ENCODE peak calls at places on chromosomes 5 and 9, in four cellular contexts. Y, T, M and K are unnamed samples.

GRCh38 chr9:71762900-71763653 is 5.2 kb downstream of the CEMIP2 start:
- DNase-seq in M (peak), T (peak), Y (no peak), K (peak)

GRCh38 chr9:3894764-3895163 is 369.0 kb upstream of the RFX3 start:
- DNase-seq in M (peak), Y (no peak), T (peak), K (peak)

GRCh38 chr5:79829260-79829659 is 139.6 kb downstream of the CMYA5 start:
- DNase-seq in Y (no peak), M (no peak), T (no peak), K (no peak)

GRCh38 chr5:40738502-40738901 is 17.3 kb downstream of the TTC33 start:
- DNase-seq in T (no peak), M (no peak), Y (no peak), K (no peak)

GRCh38 chr5:4422247-4422646 is 717.9 kb upstream of the ADAMTS16 start:
- DNase-seq in M (no peak), T (no peak), Y (no peak), K (no peak)

GRCh38 chr9:79007701-79008483 is 563.9 kb upstream of the TLE4 start:
- DNase-seq in M (no peak), Y (no peak), T (no peak), K (no peak)

GRCh38 chr9:18014556-18014955 is 435.7 kb downstream of the SH3GL2 start:
- DNase-seq in Y (no peak), M (no peak), T (peak), K (no peak)

GRCh38 chr5:89421035-89421434 is 538.1 kb upstream of the MEF2C start:
- DNase-seq in T (no peak), M (peak), Y (no peak), K (no peak)

GRCh38 chr5:135140805-135141204 is 106.8 kb upstream of the PITX1 start:
- DNase-seq in M (peak), Y (no peak), T (peak), K (peak)

GRCh38 chr9:84669008-84669292 is 579 bp upstream of the NTRK2 start:
- DNase-seq in Y (no peak), T (no peak), M (peak), K (no peak)

GRCh38 chr9:121612511-121612998 is 38.9 kb upstream of the DAB2IP start:
- DNase-seq in Y (peak), T (no peak), M (no peak), K (no peak)

GRCh38 chr5:177194278-177194677 is 60.7 kb downstream of the NSD1 start:
- DNase-seq in M (peak), T (peak), Y (no peak), K (peak)

GRCh38 chr9:2800385-2801179 is 43.3 kb downstream of the PUM3 start:
- DNase-seq in M (no peak), T (peak), Y (no peak), K (no peak)

GRCh38 chr9:90142580-90142979 is 500.0 kb downstream of the DIRAS2 start:
- DNase-seq in T (peak), M (peak), Y (peak), K (no peak)

GRCh38 chr5:152181461-152181860 is 223.6 kb downstream of the NMUR2 start:
- DNase-seq in T (no peak), Y (no peak), M (no peak), K (no peak)

GRCh38 chr9:84137968-84138367 is 157.4 kb downstream of the RMI1 start:
- DNase-seq in M (no peak), Y (no peak), T (peak), K (no peak)

GRCh38 chr9:86020731-86021130 is 78.6 kb downstream of the GOLM1 start:
- DNase-seq in T (no peak), M (peak), Y (no peak), K (no peak)

GRCh38 chr5:94691947-94692346 is 73.5 kb downstream of the SLF1 start:
- DNase-seq in M (peak), Y (no peak), T (peak), K (peak)

GRCh38 chr9:90839183-90839582 is 37.6 kb downstream of the SYK start:
- DNase-seq in M (no peak), Y (no peak), T (no peak), K (no peak)

GRCh38 chr9:28215921-28216320 is 642.6 kb upstream of the C9orf72 start:
- DNase-seq in Y (no peak), T (no peak), M (no peak), K (no peak)

GRCh38 chr9:86043999-86044398 is 55.4 kb downstream of the GOLM1 start:
- DNase-seq in Y (no peak), T (peak), M (no peak), K (no peak)

GRCh38 chr9:85178486-85178885 is 509.0 kb downstream of the NTRK2 start:
- DNase-seq in T (no peak), M (no peak), Y (no peak), K (no peak)

GRCh38 chr5:175384724-175385552 is 59.0 kb downstream of the DRD1 start:
- DNase-seq in Y (no peak), M (peak), T (no peak), K (no peak)

GRCh38 chr9:38370231-38370630 is 22.3 kb upstream of the ALDH1B1 start:
- DNase-seq in M (no peak), T (no peak), Y (no peak), K (no peak)

GRCh38 chr9:87713278-87713989 is 12.5 kb upstream of the CTSL start:
- DNase-seq in T (peak), M (peak), Y (peak), K (peak)

GRCh38 chr9:32483343-32483742 is 42.7 kb downstream of the RIGI start:
- DNase-seq in T (no peak), Y (no peak), M (no peak), K (no peak)

GRCh38 chr5:135423158-135423925 is 23.8 kb downstream of the DCANP1 start:
- DNase-seq in Y (no peak), T (peak), M (no peak), K (no peak)

GRCh38 chr5:77663081-77663863 is 24.8 kb upstream of the OTP start:
- DNase-seq in Y (no peak), T (no peak), M (no peak), K (no peak)

GRCh38 chr5:179327026-179327735 is 18.1 kb downstream of the ADAMTS2 start:
- DNase-seq in Y (no peak), M (no peak), T (no peak), K (no peak)

GRCh38 chr5:124824637-124825158 is 78.3 kb upstream of the ZNF608 start:
- DNase-seq in Y (no peak), T (peak), M (peak), K (peak)

GRCh38 chr9:37031081-37031480 is 3.0 kb downstream of the PAX5 start:
- DNase-seq in Y (no peak), M (no peak), T (no peak), K (no peak)
- H3K4me3 ChIP-seq in Y (no peak), M (no peak), T (no peak), K (no peak)

GRCh38 chr9:6049798-6050197 is 34.4 kb upstream of the RANBP6 start:
- DNase-seq in M (no peak), Y (no peak), T (peak), K (no peak)
- TF ChIP-seq CTCF in M (peak), Y (no peak), T (peak), K (peak)

GRCh38 chr5:150156033-150156381 is 362 bp upstream of the PDGFRB start:
- DNase-seq in M (no peak), T (no peak), Y (no peak), K (no peak)

GRCh38 chr5:150153957-150154617 is 1.6 kb downstream of the PDGFRB start:
- DNase-seq in Y (no peak), M (peak), T (peak), K (no peak)

GRCh38 chr5:150155258-150156032 is at the start of gene PDGFRB:
- DNase-seq in M (peak), Y (peak), T (peak), K (no peak)

GRCh38 chr5:150153483-150153882 is 2.2 kb downstream of the PDGFRB start:
- DNase-seq in Y (no peak), M (no peak), T (no peak), K (no peak)

DNA sequence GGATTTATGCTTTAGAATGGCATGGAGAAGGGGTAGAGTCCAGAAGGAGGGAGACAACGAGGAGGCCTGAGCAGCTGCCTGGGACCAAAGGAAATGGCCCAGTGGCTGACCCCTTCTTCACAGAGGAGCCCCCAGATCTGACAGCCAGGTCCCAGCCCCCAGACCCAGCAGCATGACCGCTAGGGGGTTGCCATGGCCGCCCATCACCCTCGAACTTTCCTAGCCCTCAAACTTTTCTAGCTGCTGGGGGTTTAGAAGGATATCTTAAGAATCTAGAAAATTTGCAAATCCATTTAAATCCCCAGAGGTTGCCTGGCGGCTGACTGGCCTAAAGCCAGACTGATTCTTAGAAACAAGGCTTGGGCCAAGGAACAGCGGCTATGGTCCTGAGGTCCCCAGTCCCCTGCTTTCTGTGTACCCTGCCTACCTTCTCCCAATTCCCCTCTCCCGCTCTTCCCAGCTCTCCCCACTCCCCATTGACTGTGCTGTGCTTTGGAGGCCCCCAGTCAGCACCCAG is 969 bp downstream of the PDGFRB start:
- DNase-seq in T (no peak), Y (no peak), M (no peak), K (no peak)
- H3K4me3 ChIP-seq in T (peak), Y (peak), M (peak), K (peak)

GRCh38 chr5:150653145-150653761 is 7.8 kb upstream of the MYOZ3 start:
- DNase-seq in M (peak), T (peak), Y (no peak), K (no peak)
- TF ChIP-seq CTCF in M (peak), T (peak), Y (no peak), K (peak)

DNA sequence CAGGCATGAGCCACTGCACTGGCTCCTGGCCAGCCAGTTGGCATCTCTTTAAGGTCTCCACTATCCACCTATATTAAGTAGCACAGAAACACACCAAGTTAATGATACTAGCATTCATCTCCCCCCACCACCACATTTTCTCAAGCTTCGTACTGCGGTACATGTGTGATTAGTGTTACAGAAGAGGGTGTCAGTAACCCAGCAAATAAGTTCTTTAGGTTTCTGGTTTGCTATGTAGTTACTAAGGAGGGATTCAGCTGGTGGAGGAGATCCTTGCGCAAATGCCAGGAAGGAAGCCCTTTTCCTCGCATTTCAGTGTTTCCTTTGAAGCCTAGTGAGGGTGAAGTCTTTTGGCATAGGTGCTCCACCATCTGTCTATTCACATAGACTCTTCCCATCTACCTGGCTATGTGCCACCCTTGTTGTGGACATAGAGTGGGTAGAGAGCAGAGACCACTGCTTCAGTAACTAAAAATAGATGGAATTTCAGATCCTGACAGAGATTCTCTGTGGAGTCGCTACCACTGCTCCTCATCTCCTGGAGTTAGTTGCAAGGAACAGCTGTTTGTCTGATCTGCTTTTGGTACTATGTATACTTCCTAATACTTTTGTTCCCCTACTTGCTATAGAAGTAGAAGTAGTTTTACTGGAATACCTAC is 16.7 kb downstream of the UBE2D2 start:
- DNase-seq in T (no peak), M (no peak), Y (no peak), K (no peak)
- H3K4me3 ChIP-seq in T (no peak), M (no peak), Y (no peak), K (no peak)

GRCh38 chr5:159536166-159536565 is 205.9 kb upstream of the IL12B start:
- DNase-seq in Y (no peak), M (no peak), T (no peak), K (no peak)

GRCh38 chr5:159536626-159537025 is 206.3 kb upstream of the IL12B start:
- DNase-seq in M (no peak), T (no peak), Y (no peak), K (no peak)

GRCh38 chr5:159527546-159527945 is 197.3 kb upstream of the IL12B start:
- DNase-seq in T (no peak), M (no peak), Y (no peak), K (no peak)

GRCh38 chr5:159533197-159533596 is 202.9 kb upstream of the IL12B start:
- DNase-seq in Y (no peak), T (peak), M (peak), K (no peak)

DNA sequence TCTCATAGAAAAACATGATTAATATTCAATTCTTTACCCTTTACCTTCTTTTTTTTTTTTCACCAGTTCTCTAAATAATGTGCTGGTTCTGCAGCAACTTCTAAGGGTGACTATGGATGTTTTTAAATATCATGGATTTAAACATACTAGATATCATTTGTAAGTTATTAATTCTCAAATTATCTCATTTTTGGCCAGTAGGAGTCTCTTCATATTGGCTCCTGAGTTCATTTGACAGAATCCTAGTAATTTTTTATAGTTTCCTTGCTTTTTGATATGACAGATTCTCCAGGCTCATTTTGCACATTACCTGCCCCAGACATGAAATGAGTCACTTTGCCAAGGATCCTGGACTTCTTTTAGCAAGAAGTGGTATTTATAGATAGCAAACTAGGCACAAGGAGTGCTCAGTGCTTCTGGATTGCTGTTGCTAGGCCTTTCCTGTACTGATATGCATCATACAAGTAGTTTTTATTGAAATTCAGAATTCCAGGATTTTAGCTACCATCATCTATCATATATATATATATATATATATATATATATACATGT is 201.3 kb upstream of the IL12B start:
- DNase-seq in T (peak), M (no peak), Y (no peak), K (no peak)
- TF ChIP-seq CTCF in T (peak), M (peak), Y (no peak), K (peak)

GRCh38 chr9:113523421-113524141 is 60.1 kb downstream of the RGS3 start:
- DNase-seq in T (no peak), Y (peak), M (no peak), K (peak)

GRCh38 chr9:113521693-113522260 is 58.2 kb downstream of the RGS3 start:
- DNase-seq in Y (no peak), M (no peak), T (no peak), K (no peak)

GRCh38 chr9:113524460-113524859 is 60.9 kb downstream of the RGS3 start:
- DNase-seq in M (no peak), T (no peak), Y (no peak), K (no peak)

GRCh38 chr9:113522419-113522818 is 58.9 kb downstream of the RGS3 start:
- DNase-seq in M (no peak), T (no peak), Y (no peak), K (no peak)

GRCh38 chr9:113522858-113523257 is 59.3 kb downstream of the RGS3 start:
- DNase-seq in T (no peak), Y (no peak), M (no peak), K (no peak)
- H3K4me3 ChIP-seq in T (no peak), Y (no peak), M (no peak), K (no peak)

GRCh38 chr5:86971034-86971511 is 296.6 kb upstream of the RASA1 start:
- DNase-seq in Y (no peak), M (peak), T (peak), K (no peak)
- TF ChIP-seq CTCF in Y (no peak), M (peak), T (peak), K (peak)

GRCh38 chr5:1884638-1885475 is 2.1 kb upstream of the IRX4 start:
- DNase-seq in T (no peak), Y (no peak), M (no peak), K (no peak)
- H3K4me3 ChIP-seq in T (no peak), Y (no peak), M (no peak), K (no peak)